ENCODE peak calls at places on chromosomes 2 and 18, in ten cellular contexts. Z, W, M, S, U, L, I, C, D and H are unnamed samples.

GRCh38 chr2:68384485-68385107 is 19.5 kb downstream of the PLEK start:
- DNase-seq in Z (no peak), W (no peak), M (no peak), S (no peak), U (no peak), L (no peak), I (no peak), C (no peak), D (no peak), H (no peak)

GRCh38 chr2:196598412-196598811 is 41.1 kb upstream of the CCDC150 start:
- DNase-seq in Z (no peak), W (no peak), M (no peak), S (no peak), U (no peak), L (peak), I (no peak), C (no peak), D (no peak), H (no peak)

GRCh38 chr2:113324684-113325160 is 46.0 kb upstream of the PAX8 start:
- DNase-seq in Z (no peak), W (peak), M (peak), S (no peak), U (peak), L (peak), I (no peak), C (peak), D (peak), H (no peak)

GRCh38 chr2:3365219-3365618 is 12.4 kb downstream of the EIPR1 start:
- DNase-seq in Z (no peak), W (no peak), M (no peak), S (no peak), U (no peak), L (no peak), I (no peak), C (no peak), D (no peak), H (no peak)

GRCh38 chr2:121596221-121597080 is 52.8 kb downstream of the CLASP1 start:
- DNase-seq in Z (no peak), W (no peak), M (peak), S (peak), U (no peak), L (peak), I (peak), C (peak), D (no peak), H (peak)

GRCh38 chr18:61362511-61362910 is 29.3 kb downstream of the CDH20 start:
- DNase-seq in Z (no peak), W (no peak), M (no peak), S (no peak), U (no peak), L (no peak), I (no peak), C (no peak), D (no peak), H (no peak)

GRCh38 chr18:79680100-79680879 is 687 bp downstream of the CTDP1 start:
- DNase-seq in Z (no peak), W (no peak), M (peak), S (peak), U (no peak), L (peak), I (peak), C (peak), D (peak), H (no peak)

GRCh38 chr18:58953627-58954026 is 89.0 kb downstream of the ZNF532 start:
- DNase-seq in Z (no peak), W (no peak), M (no peak), S (peak), U (no peak), L (no peak), I (no peak), C (no peak), D (peak), H (no peak)

GRCh38 chr2:109210431-109211200 is 81.6 kb downstream of the SH3RF3 start:
- DNase-seq in Z (no peak), W (no peak), M (no peak), S (no peak), U (no peak), L (no peak), I (no peak), C (no peak), D (no peak), H (no peak)

GRCh38 chr2:85748948-85749875 is 4.6 kb upstream of the ATOH8 start:
- DNase-seq in Z (no peak), W (no peak), M (no peak), S (no peak), U (no peak), L (no peak), I (no peak), C (no peak), D (no peak), H (no peak)

GRCh38 chr18:68797901-68798300 is at the start of gene CCDC102B:
- DNase-seq in Z (no peak), W (no peak), M (no peak), S (no peak), U (no peak), L (no peak), I (no peak), C (no peak), D (no peak), H (no peak)

GRCh38 chr2:156038021-156038420 is 294.5 kb downstream of the NR4A2 start:
- DNase-seq in Z (no peak), W (no peak), M (no peak), S (no peak), U (no peak), L (no peak), I (no peak), C (no peak), D (no peak), H (no peak)

GRCh38 chr2:82950148-82950547 is 1508.9 kb downstream of the SUCLG1 start:
- DNase-seq in Z (no peak), W (no peak), M (no peak), S (no peak), U (no peak), L (no peak), I (no peak), C (no peak), D (no peak), H (no peak)

GRCh38 chr2:224882291-224883171 is 159.7 kb downstream of the DOCK10 start:
- DNase-seq in Z (no peak), W (no peak), M (no peak), S (no peak), U (no peak), L (no peak), I (no peak), C (no peak), D (no peak), H (no peak)

GRCh38 chr18:36355511-36355910 is 58.0 kb downstream of the FHOD3 start:
- DNase-seq in Z (no peak), W (no peak), M (no peak), S (no peak), U (no peak), L (no peak), I (no peak), C (no peak), D (no peak), H (no peak)

GRCh38 chr2:6968319-6969100 is 51.3 kb downstream of the RNF144A start:
- DNase-seq in Z (no peak), W (no peak), M (no peak), S (peak), U (no peak), L (peak), I (no peak), C (no peak), D (no peak), H (no peak)

GRCh38 chr2:197073701-197074433 is 147.4 kb upstream of the PGAP1 start:
- DNase-seq in Z (no peak), W (no peak), M (no peak), S (no peak), U (no peak), L (no peak), I (no peak), C (no peak), D (peak), H (no peak)

GRCh38 chr2:164302786-164303185 is 318.5 kb downstream of the GRB14 start:
- DNase-seq in Z (no peak), W (no peak), M (no peak), S (no peak), U (no peak), L (peak), I (no peak), C (no peak), D (no peak), H (no peak)

GRCh38 chr2:46939596-46940359 is 24.2 kb upstream of the MCFD2 start:
- DNase-seq in Z (no peak), W (no peak), M (no peak), S (peak), U (no peak), L (no peak), I (peak), C (no peak), D (peak), H (no peak)

GRCh38 chr18:63143246-63143847 is 176.2 kb downstream of the BCL2 start:
- DNase-seq in Z (no peak), W (no peak), M (no peak), S (no peak), U (peak), L (no peak), I (no peak), C (no peak), D (no peak), H (no peak)

GRCh38 chr2:79040967-79041582 is 15.6 kb downstream of the REG3G start:
- DNase-seq in Z (no peak), W (no peak), M (peak), S (peak), U (no peak), L (peak), I (no peak), C (no peak), D (no peak), H (no peak)

GRCh38 chr18:36780748-36781147 is 48.1 kb downstream of the TPGS2 start:
- DNase-seq in Z (no peak), W (no peak), M (no peak), S (no peak), U (no peak), L (no peak), I (no peak), C (no peak), D (no peak), H (no peak)

GRCh38 chr2:204325468-204325867 is 219.8 kb upstream of the PARD3B start:
- DNase-seq in Z (no peak), W (peak), M (peak), S (peak), U (no peak), L (peak), I (peak), C (peak), D (peak), H (peak)

GRCh38 chr18:36376361-36376760 is 78.8 kb downstream of the FHOD3 start:
- DNase-seq in Z (no peak), W (no peak), M (no peak), S (no peak), U (no peak), L (no peak), I (no peak), C (no peak), D (no peak), H (no peak)

GRCh38 chr2:139836769-139837168 is 1056.6 kb upstream of the NXPH2 start:
- DNase-seq in Z (no peak), W (no peak), M (no peak), S (no peak), U (no peak), L (no peak), I (no peak), C (no peak), D (no peak), H (no peak)

GRCh38 chr2:290090-290722 is 2.3 kb upstream of the ALKAL2 start:
- DNase-seq in Z (peak), W (no peak), M (peak), S (peak), U (peak), L (peak), I (peak), C (peak), D (peak), H (peak)

GRCh38 chr2:150339282-150339681 is 148.2 kb downstream of the RND3 start:
- DNase-seq in Z (no peak), W (no peak), M (no peak), S (no peak), U (no peak), L (no peak), I (no peak), C (no peak), D (no peak), H (no peak)

GRCh38 chr2:167438206-167438605 is 549.9 kb downstream of the XIRP2 start:
- DNase-seq in Z (no peak), W (no peak), M (no peak), S (peak), U (no peak), L (peak), I (no peak), C (no peak), D (no peak), H (peak)

GRCh38 chr2:231260442-231260841 is 62.0 kb downstream of the ARMC9 start:
- DNase-seq in Z (no peak), W (no peak), M (peak), S (no peak), U (no peak), L (peak), I (no peak), C (no peak), D (no peak), H (no peak)

DNA sequence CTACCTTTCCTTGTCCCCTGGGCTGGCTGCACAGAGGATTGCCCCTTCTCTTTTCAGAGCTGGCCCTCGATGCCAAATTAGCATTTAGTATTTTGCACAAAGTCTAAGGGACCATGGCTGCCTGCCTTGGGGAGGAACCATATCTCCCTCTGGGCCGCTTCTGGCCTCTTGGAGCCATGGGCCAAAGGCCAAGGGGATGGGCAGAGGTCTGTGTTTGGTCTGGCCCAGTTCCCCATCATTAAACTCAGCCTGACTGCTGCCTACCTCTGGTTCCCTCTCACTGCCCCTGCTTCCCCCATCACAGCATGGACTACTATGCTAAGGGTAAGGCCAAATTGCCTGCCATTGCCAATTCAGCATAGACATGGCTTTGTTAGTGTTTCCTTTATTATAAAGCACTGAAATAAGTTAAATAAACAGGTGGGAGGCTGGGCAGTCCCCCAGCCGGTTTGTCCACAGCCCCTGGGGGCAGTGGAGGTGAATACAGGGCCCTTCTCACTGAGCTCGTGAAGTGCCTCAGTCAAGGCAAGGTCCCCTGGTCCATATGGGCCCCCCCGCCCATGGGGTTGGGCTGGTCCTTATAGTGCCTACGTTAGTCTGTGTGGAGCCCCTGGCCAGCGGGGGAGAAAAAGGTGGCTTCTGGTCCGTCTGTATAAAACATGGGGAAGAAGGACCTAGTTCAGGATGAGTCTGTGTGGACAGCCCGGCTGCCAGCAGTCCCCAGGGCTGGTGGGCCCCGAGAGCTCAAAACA is 3.5 kb downstream of the ZNF513 start:
- DNase-seq in Z (no peak), W (no peak), M (no peak), S (no peak), U (no peak), L (no peak), I (no peak), C (no peak), D (no peak), H (no peak)
- TF ChIP-seq POLR2AphosphoS5 in Z (no peak), W (no peak), M (no peak), S (no peak), U (no peak), L (peak), I (peak), C (no peak), D (no peak), H (peak)

GRCh38 chr2:27715318-27716165 is 51.9 kb downstream of the SLC4A1AP start:
- DNase-seq in Z (no peak), W (no peak), M (no peak), S (no peak), U (peak), L (peak), I (no peak), C (peak), D (no peak), H (no peak)
- TF ChIP-seq POLR2AphosphoS5 in Z (no peak), W (no peak), M (no peak), S (no peak), U (no peak), L (no peak), I (no peak), C (peak), D (peak), H (no peak)

GRCh38 chr2:191311627-191312026 is 66.4 kb downstream of the MYO1B start:
- DNase-seq in Z (no peak), W (no peak), M (no peak), S (peak), U (no peak), L (no peak), I (no peak), C (no peak), D (no peak), H (peak)
- TF ChIP-seq POLR2AphosphoS5 in Z (no peak), W (no peak), M (no peak), S (no peak), U (no peak), L (no peak), I (no peak), C (peak), D (peak), H (no peak)

GRCh38 chr2:24439280-24439970 is 51.6 kb upstream of the NCOA1 start:
- DNase-seq in Z (no peak), W (no peak), M (no peak), S (no peak), U (no peak), L (no peak), I (no peak), C (no peak), D (no peak), H (no peak)

GRCh38 chr2:24432121-24432520 is 58.9 kb upstream of the NCOA1 start:
- DNase-seq in Z (no peak), W (no peak), M (no peak), S (no peak), U (no peak), L (no peak), I (no peak), C (no peak), D (no peak), H (no peak)

GRCh38 chr2:24434576-24434975 is 56.5 kb upstream of the NCOA1 start:
- DNase-seq in Z (no peak), W (no peak), M (no peak), S (no peak), U (no peak), L (no peak), I (no peak), C (no peak), D (no peak), H (no peak)

GRCh38 chr2:24438106-24438505 is 52.9 kb upstream of the NCOA1 start:
- DNase-seq in Z (no peak), W (no peak), M (no peak), S (no peak), U (no peak), L (no peak), I (no peak), C (no peak), D (no peak), H (no peak)

GRCh38 chr2:24435391-24436316 is 55.4 kb upstream of the NCOA1 start:
- DNase-seq in Z (peak), W (no peak), M (no peak), S (no peak), U (no peak), L (no peak), I (no peak), C (peak), D (peak), H (no peak)
- TF ChIP-seq POLR2AphosphoS5 in Z (peak), W (no peak), M (no peak), S (no peak), U (peak), L (no peak), I (no peak), C (peak), D (peak), H (no peak)

DNA sequence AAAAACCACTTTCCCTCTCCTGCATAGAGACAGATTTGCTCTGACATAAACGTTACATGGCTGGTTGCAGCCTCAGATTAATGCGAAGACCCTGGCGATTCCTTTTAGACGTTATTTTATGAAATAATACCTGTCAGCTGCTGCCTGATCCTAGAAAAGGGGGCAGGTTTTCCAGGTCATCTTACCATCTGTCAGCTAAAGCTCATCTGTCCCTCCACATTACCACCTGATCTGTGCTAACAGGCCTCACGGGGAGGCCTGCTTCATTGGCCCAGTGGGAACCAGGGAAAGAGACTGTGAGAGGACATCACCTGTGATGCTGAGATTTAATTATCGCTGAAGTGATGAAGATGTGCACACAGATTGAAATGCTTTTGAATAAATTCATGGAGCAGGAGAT is 261.0 kb downstream of the ARHGAP15 start:
- DNase-seq in Z (no peak), W (no peak), M (no peak), S (no peak), U (no peak), L (no peak), I (no peak), C (no peak), D (no peak), H (no peak)
- TF ChIP-seq POLR2AphosphoS5 in Z (no peak), W (no peak), M (no peak), S (no peak), U (no peak), L (no peak), I (no peak), C (no peak), D (no peak), H (no peak)

DNA sequence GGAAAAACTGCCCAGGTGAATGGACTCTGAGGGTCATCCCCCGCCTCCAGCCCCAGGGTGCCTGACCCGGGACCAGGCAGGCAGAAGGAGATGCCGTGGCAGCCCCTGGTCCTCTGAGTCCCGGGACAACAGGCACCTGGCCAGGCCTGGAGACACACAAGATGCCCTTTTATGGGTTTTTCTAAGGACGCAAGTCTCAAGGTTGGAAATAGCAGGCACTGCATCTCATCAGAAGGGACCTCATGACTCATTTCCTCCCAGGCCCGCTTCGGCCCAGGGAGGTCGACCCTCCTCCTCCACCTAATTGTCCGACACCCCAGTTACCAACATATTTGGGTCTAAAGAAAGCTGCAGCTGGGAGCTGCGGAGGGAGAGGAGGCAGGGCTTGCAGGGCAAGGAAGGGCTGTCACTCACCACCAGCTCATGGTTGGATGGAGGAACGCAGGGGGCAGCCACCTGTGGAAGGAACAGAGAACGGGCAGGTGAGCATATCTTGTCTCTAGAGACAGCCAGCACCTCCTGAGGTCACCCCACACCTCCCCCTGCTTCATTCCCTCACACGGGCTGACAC is 82.9 kb downstream of the TNS1 start:
- DNase-seq in Z (no peak), W (peak), M (no peak), S (no peak), U (no peak), L (peak), I (no peak), C (no peak), D (no peak), H (no peak)
- TF ChIP-seq POLR2AphosphoS5 in Z (no peak), W (no peak), M (no peak), S (no peak), U (peak), L (no peak), I (no peak), C (peak), D (peak), H (no peak)